ENCODE peak calls at places on chromosome 13, in seven cellular contexts. U is K562, Z is HCT116, V is GM12878, N is H1, H is SK-N-SH, L is HepG2. P is an unnamed sample.

GRCh38 chr13:79525458-79525857 is 44.5 kb downstream of the NDFIP2 start:
- DNase-seq in U (peak), Z (no peak), V (no peak), N (no peak), H (no peak), L (peak), P (no peak)

GRCh38 chr13:112781881-112782361 is 92.1 kb downstream of the ATP11A start:
- DNase-seq in U (no peak), Z (no peak), V (no peak), N (no peak), H (peak), L (no peak), P (no peak)

GRCh38 chr13:48235100-48235813 is 2.3 kb downstream of the ITM2B start:
- DNase-seq in U (no peak), Z (no peak), V (peak), N (no peak), H (peak), L (no peak), P (no peak)

GRCh38 chr13:76969488-76970365 is 21.4 kb downstream of the ACOD1 start:
- DNase-seq in U (no peak), Z (no peak), V (no peak), N (no peak), H (no peak), L (no peak), P (no peak)

GRCh38 chr13:105346141-105346766 is 1189.2 kb downstream of the EFNB2 start:
- DNase-seq in U (no peak), Z (peak), V (no peak), N (no peak), H (no peak), L (peak), P (no peak)

GRCh38 chr13:49292742-49293498 is 45.2 kb downstream of the CDADC1 start:
- DNase-seq in U (peak), Z (no peak), V (no peak), N (no peak), H (peak), L (no peak), P (no peak)

GRCh38 chr13:57630661-57631606 is 610 bp upstream of the PCDH17 start:
- DNase-seq in U (no peak), Z (no peak), V (no peak), N (no peak), H (peak), L (no peak), P (peak)

GRCh38 chr13:74464656-74465055 is 330.5 kb upstream of the KLF12 start:
- DNase-seq in U (no peak), Z (no peak), V (no peak), N (no peak), H (no peak), L (no peak), P (no peak)

GRCh38 chr13:26914624-26915023 is 154.0 kb upstream of the GPR12 start:
- DNase-seq in U (no peak), Z (peak), V (peak), N (no peak), H (no peak), L (no peak), P (peak)

GRCh38 chr13:49497272-49497671 is 1.5 kb downstream of the PHF11 start:
- DNase-seq in U (no peak), Z (no peak), V (no peak), N (no peak), H (no peak), L (no peak), P (no peak)

GRCh38 chr13:51825165-51825592 is 19.8 kb downstream of the TMEM272 start:
- DNase-seq in U (no peak), Z (no peak), V (no peak), N (no peak), H (no peak), L (no peak), P (no peak)

GRCh38 chr13:76991432-76991795 is 467 bp upstream of the CLN5 start:
- DNase-seq in U (no peak), Z (no peak), V (peak), N (no peak), H (no peak), L (no peak), P (no peak)

GRCh38 chr13:82905071-82905470 is 977.2 kb downstream of the SLITRK1 start:
- DNase-seq in U (no peak), Z (no peak), V (no peak), N (no peak), H (no peak), L (no peak), P (no peak)

GRCh38 chr13:20188649-20189553 is 3.8 kb downstream of the GJB2 start:
- DNase-seq in U (peak), Z (no peak), V (no peak), N (no peak), H (peak), L (no peak), P (no peak)

GRCh38 chr13:41458939-41459753 is 1.8 kb downstream of the RGCC start:
- DNase-seq in U (peak), Z (peak), V (no peak), N (no peak), H (peak), L (peak), P (peak)

GRCh38 chr13:98999635-98999952 is 21.7 kb upstream of the DOCK9 start:
- DNase-seq in U (no peak), Z (no peak), V (no peak), N (no peak), H (no peak), L (no peak), P (no peak)

GRCh38 chr13:112569771-112570288 is 18.1 kb downstream of the TUBGCP3 start:
- DNase-seq in U (no peak), Z (no peak), V (no peak), N (no peak), H (no peak), L (no peak), P (no peak)

GRCh38 chr13:49046002-49046401 is 70.3 kb downstream of the FNDC3A start:
- DNase-seq in U (no peak), Z (no peak), V (no peak), N (no peak), H (no peak), L (no peak), P (no peak)

GRCh38 chr13:112506046-112506445 is 81.9 kb downstream of the TUBGCP3 start:
- DNase-seq in U (no peak), Z (no peak), V (no peak), N (no peak), H (no peak), L (no peak), P (no peak)

GRCh38 chr13:84400711-84401110 is 518.4 kb upstream of the SLITRK1 start:
- DNase-seq in U (no peak), Z (no peak), V (no peak), N (no peak), H (no peak), L (no peak), P (no peak)

GRCh38 chr13:30865131-30866009 is 40.7 kb upstream of the MEDAG start:
- DNase-seq in U (peak), Z (peak), V (no peak), N (peak), H (peak), L (peak), P (peak)

GRCh38 chr13:101144808-101145419 is 271.4 kb downstream of the NALCN start:
- DNase-seq in U (peak), Z (peak), V (peak), N (no peak), H (peak), L (peak), P (peak)

GRCh38 chr13:23899555-23899954 is 2.3 kb upstream of the C1QTNF9B start:
- DNase-seq in U (peak), Z (no peak), V (no peak), N (no peak), H (peak), L (peak), P (no peak)

GRCh38 chr13:68261105-68261504 is 1031.0 kb upstream of the PCDH9 start:
- DNase-seq in U (peak), Z (no peak), V (no peak), N (peak), H (no peak), L (peak), P (no peak)

GRCh38 chr13:48233886-48234488 is 981 bp downstream of the ITM2B start:
- DNase-seq in U (no peak), Z (no peak), V (peak), N (no peak), H (no peak), L (no peak), P (no peak)

GRCh38 chr13:96982672-96983071 is 11.6 kb downstream of the OXGR1 start:
- DNase-seq in U (no peak), Z (no peak), V (no peak), N (no peak), H (no peak), L (no peak), P (no peak)

GRCh38 chr13:31175847-31176536 is 14.3 kb upstream of the HSPH1 start:
- DNase-seq in U (no peak), Z (no peak), V (no peak), N (no peak), H (no peak), L (peak), P (no peak)

GRCh38 chr13:48532146-48532472 is 771 bp downstream of the RCBTB2 start:
- DNase-seq in U (no peak), Z (no peak), V (peak), N (no peak), H (no peak), L (no peak), P (peak)

GRCh38 chr13:98416408-98416807 is 160.5 kb downstream of the STK24 start:
- DNase-seq in U (no peak), Z (no peak), V (no peak), N (no peak), H (no peak), L (no peak), P (peak)

GRCh38 chr13:105442941-105443340 is 1092.5 kb downstream of the EFNB2 start:
- DNase-seq in U (no peak), Z (peak), V (no peak), N (no peak), H (no peak), L (no peak), P (no peak)

GRCh38 chr13:26831336-26831908 is 70.8 kb upstream of the GPR12 start:
- DNase-seq in U (no peak), Z (no peak), V (no peak), N (no peak), H (peak), L (no peak), P (no peak)

GRCh38 chr13:73133536-73133935 is 74.7 kb downstream of the KLF5 start:
- DNase-seq in U (no peak), Z (no peak), V (no peak), N (no peak), H (no peak), L (no peak), P (no peak)

DNA sequence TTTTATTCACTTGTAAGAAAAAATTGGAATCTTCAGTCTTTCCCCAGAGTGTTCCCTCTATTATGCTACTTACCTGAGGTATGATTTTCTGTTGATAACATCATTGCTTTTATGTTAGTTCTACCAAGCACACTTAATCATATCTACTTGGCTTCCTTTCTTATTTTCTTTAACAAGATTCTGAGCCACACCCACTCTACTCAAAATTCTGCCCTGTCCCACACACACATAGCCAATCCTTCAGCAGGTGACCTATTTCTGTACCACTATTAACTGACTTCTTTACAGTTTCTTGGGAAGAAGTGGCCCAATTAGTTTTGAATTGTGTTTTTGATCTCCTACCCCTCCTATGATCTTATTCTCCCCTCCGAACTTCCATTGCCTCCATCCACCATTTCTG is 215.7 kb downstream of the PCDH9 start:
- DNase-seq in U (no peak), Z (no peak), V (no peak), N (no peak), H (no peak), L (no peak), P (no peak)
- TF ChIP-seq JUND in U (no peak), Z (no peak), V (no peak), N (no peak), H (no peak), L (no peak), P (no peak)

DNA sequence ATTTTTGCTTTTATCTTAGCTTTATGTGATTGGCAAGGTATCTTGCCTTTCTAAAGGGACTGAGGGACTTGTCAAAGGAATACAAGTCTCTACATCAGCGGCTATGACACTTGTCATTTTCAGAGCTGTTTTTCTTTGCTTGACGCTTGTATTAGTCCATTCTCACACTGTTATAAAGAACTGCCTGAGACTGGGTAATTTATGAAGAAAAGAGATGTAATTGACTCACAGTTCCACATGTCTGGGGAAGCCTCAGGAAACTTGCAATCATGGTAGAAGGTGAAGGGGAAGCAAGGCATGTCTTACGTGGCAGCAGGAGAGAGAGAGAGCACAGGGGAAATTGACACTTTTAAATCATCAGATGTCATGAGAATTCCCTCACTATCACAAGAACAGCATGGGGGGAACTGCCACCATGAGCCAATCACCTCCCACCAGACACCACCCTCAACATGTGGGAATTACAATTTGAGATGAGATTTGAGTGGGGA is 128.2 kb downstream of the GPC5 start:
- DNase-seq in U (no peak), Z (no peak), V (no peak), N (no peak), H (no peak), L (no peak), P (no peak)
- TF ChIP-seq JUND in U (no peak), Z (no peak), V (no peak), N (no peak), H (no peak), L (no peak), P (no peak)

DNA sequence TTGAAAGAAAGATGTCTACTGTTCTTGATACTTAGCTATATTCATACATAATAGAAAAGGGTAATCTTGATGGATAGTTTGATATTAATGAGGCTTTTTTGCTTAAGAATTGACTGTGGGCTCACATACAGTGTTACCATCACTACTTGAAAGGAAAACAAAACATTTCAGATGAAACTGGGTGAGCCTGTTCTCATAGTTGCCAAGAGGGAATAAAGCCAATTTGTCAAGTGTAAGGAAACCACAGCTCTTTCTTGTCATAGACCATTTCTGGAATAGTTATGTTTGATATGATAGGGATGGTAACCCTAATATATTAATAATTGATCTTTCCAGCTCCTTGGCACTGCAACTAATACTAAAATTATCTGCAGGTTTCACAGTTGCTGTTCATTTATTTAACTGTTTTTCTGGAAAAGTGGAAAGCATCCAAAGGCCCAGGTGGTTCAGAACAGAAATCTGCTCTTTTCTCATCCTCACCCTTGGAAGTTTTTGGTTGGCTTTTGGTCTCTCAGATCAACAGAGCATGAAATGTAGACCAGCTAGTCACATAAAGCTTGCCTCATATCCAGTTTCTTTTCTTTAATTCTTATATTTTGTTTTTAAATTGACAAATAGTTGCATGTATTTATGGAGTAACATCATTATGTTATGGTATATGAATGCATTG is 43.2 kb downstream of the ARHGEF7 start:
- DNase-seq in U (no peak), Z (no peak), V (no peak), N (no peak), H (no peak), L (no peak), P (peak)
- TF ChIP-seq JUND in U (no peak), Z (no peak), V (no peak), N (no peak), H (no peak), L (no peak), P (no peak)

GRCh38 chr13:106522898-106523525 is 12.4 kb downstream of the EFNB2 start:
- DNase-seq in U (no peak), Z (no peak), V (no peak), N (no peak), H (no peak), L (no peak), P (no peak)
- TF ChIP-seq JUND in U (no peak), Z (no peak), V (no peak), N (no peak), H (no peak), L (no peak), P (no peak)

GRCh38 chr13:38954291-38954690 is 36.3 kb downstream of the STOML3 start:
- DNase-seq in U (no peak), Z (no peak), V (no peak), N (no peak), H (no peak), L (no peak), P (no peak)
- TF ChIP-seq JUND in U (no peak), Z (peak), V (no peak), N (no peak), H (no peak), L (no peak), P (no peak)

P was measured in T47D.